ENCODE peak calls at places on chromosomes 16 and 17, in five cellular contexts. One of them, this sample, is unnamed.

GRCh38 chr17:27504188-27504995 is 48.1 kb downstream of the KSR1 start:
- DNase-seq in transverse colon: no peak
- DNase-seq in sigmoid colon: no peak
- DNase-seq in A549: no peak
- DNase-seq in keratinocyte: no peak
- DNase-seq in this sample: no peak

GRCh38 chr17:72025113-72025512 is 95.7 kb upstream of the SOX9 start:
- DNase-seq in transverse colon: no peak
- DNase-seq in A549: no peak
- DNase-seq in keratinocyte: no peak
- DNase-seq in sigmoid colon: no peak
- DNase-seq in this sample: no peak

GRCh38 chr16:11399261-11399831 is 54.1 kb downstream of the RMI2 start:
- DNase-seq in A549: no peak
- DNase-seq in keratinocyte: no peak
- DNase-seq in transverse colon: no peak
- DNase-seq in sigmoid colon: peak; percentile 51
- DNase-seq in this sample: peak; percentile 58

GRCh38 chr17:44788139-44788538 is 29.4 kb downstream of the ADAM11 start:
- DNase-seq in keratinocyte: no peak
- DNase-seq in transverse colon: no peak
- DNase-seq in sigmoid colon: no peak
- DNase-seq in A549: no peak
- DNase-seq in this sample: peak; percentile 38

GRCh38 chr17:72575542-72576233 is 454.9 kb downstream of the SOX9 start:
- DNase-seq in A549: no peak
- DNase-seq in transverse colon: no peak
- DNase-seq in sigmoid colon: no peak
- DNase-seq in keratinocyte: no peak
- DNase-seq in this sample: no peak

GRCh38 chr16:31092330-31092729 is 2.3 kb downstream of the VKORC1 start:
- DNase-seq in transverse colon: no peak
- DNase-seq in sigmoid colon: no peak
- DNase-seq in keratinocyte: no peak
- DNase-seq in A549: no peak
- DNase-seq in this sample: no peak

GRCh38 chr17:59810894-59811153 is 81.9 kb downstream of the TUBD1 start:
- DNase-seq in A549: no peak
- DNase-seq in keratinocyte: no peak
- DNase-seq in transverse colon: no peak
- DNase-seq in sigmoid colon: no peak
- DNase-seq in this sample: no peak

GRCh38 chr17:47279062-47279801 is 25.6 kb downstream of the ITGB3 start:
- DNase-seq in keratinocyte: no peak
- DNase-seq in transverse colon: peak; percentile 56
- DNase-seq in sigmoid colon: peak; percentile 90
- DNase-seq in A549: no peak
- DNase-seq in this sample: peak; percentile 87

GRCh38 chr17:4516740-4517139 is 18.1 kb downstream of the SPNS2 start:
- DNase-seq in keratinocyte: no peak
- DNase-seq in sigmoid colon: no peak
- DNase-seq in transverse colon: no peak
- DNase-seq in A549: no peak
- DNase-seq in this sample: no peak

GRCh38 chr16:83095926-83096692 is 469.3 kb downstream of the CDH13 start:
- DNase-seq in transverse colon: no peak
- DNase-seq in keratinocyte: no peak
- DNase-seq in A549: no peak
- DNase-seq in sigmoid colon: no peak
- DNase-seq in this sample: no peak

GRCh38 chr17:39643271-39643670 is 6.3 kb downstream of the STARD3 start:
- DNase-seq in transverse colon: no peak
- DNase-seq in keratinocyte: no peak
- DNase-seq in sigmoid colon: no peak
- DNase-seq in A549: no peak
- DNase-seq in this sample: no peak

GRCh38 chr16:74455213-74455612 is 33.9 kb upstream of the CLEC18B start:
- DNase-seq in A549: no peak
- DNase-seq in transverse colon: no peak
- DNase-seq in keratinocyte: peak; percentile 21
- DNase-seq in sigmoid colon: no peak
- DNase-seq in this sample: no peak

GRCh38 chr17:47238321-47239010 is 15.2 kb upstream of the ITGB3 start:
- DNase-seq in keratinocyte: no peak
- DNase-seq in A549: no peak
- DNase-seq in transverse colon: no peak
- DNase-seq in sigmoid colon: no peak
- DNase-seq in this sample: no peak

GRCh38 chr16:86480444-86480843 is 29.9 kb upstream of the FOXF1 start:
- DNase-seq in keratinocyte: no peak
- DNase-seq in sigmoid colon: no peak
- DNase-seq in transverse colon: no peak
- DNase-seq in A549: no peak
- DNase-seq in this sample: no peak

GRCh38 chr16:73753931-73754330 is 542.7 kb upstream of the PSMD7 start:
- DNase-seq in transverse colon: no peak
- DNase-seq in keratinocyte: no peak
- DNase-seq in sigmoid colon: no peak
- DNase-seq in A549: no peak
- DNase-seq in this sample: no peak

GRCh38 chr16:73047536-73048291 is at the start of gene ZFHX3:
- DNase-seq in transverse colon: peak; percentile 79
- DNase-seq in sigmoid colon: peak; percentile 90
- DNase-seq in A549: no peak
- DNase-seq in keratinocyte: no peak
- DNase-seq in this sample: peak; percentile 91

GRCh38 chr16:67155305-67156145 is 4.2 kb downstream of the TRADD start:
- DNase-seq in keratinocyte: no peak
- DNase-seq in A549: peak; percentile 79
- DNase-seq in sigmoid colon: peak; percentile 85
- DNase-seq in transverse colon: peak; percentile 80
- DNase-seq in this sample: peak; percentile 91

GRCh38 chr17:69501591-69502468 is 87.3 kb downstream of the MAP2K6 start:
- DNase-seq in transverse colon: peak; percentile 47
- DNase-seq in A549: peak; percentile 37
- DNase-seq in sigmoid colon: no peak
- DNase-seq in keratinocyte: no peak
- DNase-seq in this sample: no peak

GRCh38 chr17:40953876-40954275 is 12.9 kb downstream of the KRT39 start:
- DNase-seq in A549: no peak
- DNase-seq in keratinocyte: peak; percentile 55
- DNase-seq in sigmoid colon: no peak
- DNase-seq in transverse colon: no peak
- DNase-seq in this sample: no peak

GRCh38 chr17:17493249-17493985 is 2.8 kb downstream of the RASD1 start:
- DNase-seq in keratinocyte: no peak
- DNase-seq in sigmoid colon: peak; percentile 60
- DNase-seq in transverse colon: peak; percentile 59
- DNase-seq in A549: no peak
- DNase-seq in this sample: peak; percentile 82

GRCh38 chr17:17492562-17492961 is 3.6 kb downstream of the RASD1 start:
- DNase-seq in keratinocyte: no peak
- DNase-seq in sigmoid colon: peak; percentile 26
- DNase-seq in transverse colon: no peak
- DNase-seq in A549: no peak
- DNase-seq in this sample: no peak

GRCh38 chr17:17495448-17496188 is 577 bp downstream of the RASD1 start:
- DNase-seq in transverse colon: peak; percentile 33
- DNase-seq in keratinocyte: no peak
- DNase-seq in sigmoid colon: peak; percentile 80
- DNase-seq in A549: no peak
- DNase-seq in this sample: peak; percentile 88

GRCh38 chr17:17494499-17495447 is 1.4 kb downstream of the RASD1 start:
- DNase-seq in transverse colon: peak; percentile 50
- DNase-seq in keratinocyte: no peak
- DNase-seq in A549: no peak
- DNase-seq in sigmoid colon: peak; percentile 79
- DNase-seq in this sample: peak; percentile 85

DNA sequence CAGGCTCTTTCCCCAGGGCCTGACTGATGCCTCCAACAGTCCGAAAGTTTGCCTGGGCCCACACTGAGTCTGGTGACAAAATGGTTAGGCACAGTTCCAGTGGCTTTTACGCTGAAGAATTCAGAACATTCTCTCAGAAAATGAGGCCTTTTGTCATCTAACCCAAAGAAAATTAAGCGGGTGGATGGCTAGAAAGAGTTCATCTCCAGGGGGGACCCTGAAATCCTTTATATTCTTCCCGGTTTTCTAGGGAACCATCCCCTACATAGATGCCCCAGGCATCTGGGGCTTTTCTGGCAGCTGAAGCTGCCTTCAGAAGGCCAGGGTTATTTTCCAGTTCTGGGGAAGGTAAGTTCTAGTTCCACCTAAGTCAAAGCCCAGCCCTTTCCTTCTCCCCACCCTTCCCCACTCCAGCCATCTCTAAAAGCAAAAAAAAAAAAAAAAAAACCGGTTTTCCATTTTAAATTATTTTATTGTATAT is 2.2 kb downstream of the RASD1 start:
- DNase-seq in A549: no peak
- DNase-seq in keratinocyte: no peak
- DNase-seq in transverse colon: no peak
- DNase-seq in sigmoid colon: peak; percentile 12
- DNase-seq in this sample: no peak
- H3K27ac ChIP-seq in A549: no peak overlapping the region
- H3K27ac ChIP-seq in keratinocyte: no peak overlapping the region
- H3K27ac ChIP-seq in transverse colon: peak overlapping the region; percentile 45
- H3K27ac ChIP-seq in sigmoid colon: no peak overlapping the region
- H3K27ac ChIP-seq in this sample: peak overlapping the region; percentile 71

DNA sequence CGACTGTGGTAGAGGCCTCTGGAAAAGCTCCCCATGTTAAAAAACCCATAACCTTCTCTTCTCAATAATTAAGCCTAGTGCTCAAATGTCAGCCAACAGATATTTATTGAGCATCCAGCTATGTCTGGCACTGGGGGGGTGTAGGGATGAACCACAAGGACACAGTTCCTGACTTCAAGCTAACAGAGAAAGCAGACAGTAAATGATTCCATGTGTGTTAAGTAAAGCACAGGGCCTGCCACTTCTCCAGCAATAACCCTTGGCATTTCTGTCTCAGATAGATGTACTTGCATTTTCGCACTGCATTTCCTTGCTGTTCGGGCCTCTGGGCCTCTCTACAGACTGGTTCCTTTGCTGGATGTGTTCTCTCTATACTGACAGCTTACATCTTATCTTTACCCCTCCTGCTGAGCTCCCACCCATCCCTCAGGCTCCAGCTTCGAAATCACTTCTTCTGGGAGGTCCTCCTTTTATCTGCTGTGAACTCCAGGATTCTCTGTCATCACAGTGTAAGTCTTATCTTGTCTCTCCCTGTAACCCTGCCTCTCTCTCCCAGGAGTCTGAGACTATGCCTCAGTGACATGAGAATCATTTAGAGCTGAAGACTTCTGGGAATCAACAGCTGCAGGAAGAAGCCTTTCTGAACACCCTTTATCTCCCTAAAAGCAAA is 148.0 kb upstream of the HS3ST3A1 start:
- DNase-seq in transverse colon: no peak
- DNase-seq in keratinocyte: no peak
- DNase-seq in sigmoid colon: no peak
- DNase-seq in A549: no peak
- DNase-seq in this sample: no peak
- H3K27ac ChIP-seq in transverse colon: no peak overlapping the region
- H3K27ac ChIP-seq in keratinocyte: no peak overlapping the region
- H3K27ac ChIP-seq in sigmoid colon: no peak overlapping the region
- H3K27ac ChIP-seq in A549: no peak overlapping the region
- H3K27ac ChIP-seq in this sample: no peak overlapping the region

GRCh38 chr16:88888057-88888777 is 21.8 kb upstream of the PABPN1L start:
- DNase-seq in keratinocyte: no peak
- DNase-seq in sigmoid colon: no peak
- DNase-seq in transverse colon: no peak
- DNase-seq in A549: no peak
- DNase-seq in this sample: no peak

GRCh38 chr16:88884569-88885271 is 18.3 kb upstream of the PABPN1L start:
- DNase-seq in sigmoid colon: no peak
- DNase-seq in keratinocyte: no peak
- DNase-seq in transverse colon: no peak
- DNase-seq in A549: no peak
- DNase-seq in this sample: no peak

GRCh38 chr16:88885693-88886253 is 19.3 kb upstream of the PABPN1L start:
- DNase-seq in keratinocyte: no peak
- DNase-seq in sigmoid colon: no peak
- DNase-seq in A549: no peak
- DNase-seq in transverse colon: no peak
- DNase-seq in this sample: no peak

GRCh38 chr16:88886915-88887521 is 20.6 kb upstream of the PABPN1L start:
- DNase-seq in transverse colon: peak; percentile 65
- DNase-seq in sigmoid colon: peak; percentile 96
- DNase-seq in A549: no peak
- DNase-seq in keratinocyte: no peak
- DNase-seq in this sample: peak; percentile 94

DNA sequence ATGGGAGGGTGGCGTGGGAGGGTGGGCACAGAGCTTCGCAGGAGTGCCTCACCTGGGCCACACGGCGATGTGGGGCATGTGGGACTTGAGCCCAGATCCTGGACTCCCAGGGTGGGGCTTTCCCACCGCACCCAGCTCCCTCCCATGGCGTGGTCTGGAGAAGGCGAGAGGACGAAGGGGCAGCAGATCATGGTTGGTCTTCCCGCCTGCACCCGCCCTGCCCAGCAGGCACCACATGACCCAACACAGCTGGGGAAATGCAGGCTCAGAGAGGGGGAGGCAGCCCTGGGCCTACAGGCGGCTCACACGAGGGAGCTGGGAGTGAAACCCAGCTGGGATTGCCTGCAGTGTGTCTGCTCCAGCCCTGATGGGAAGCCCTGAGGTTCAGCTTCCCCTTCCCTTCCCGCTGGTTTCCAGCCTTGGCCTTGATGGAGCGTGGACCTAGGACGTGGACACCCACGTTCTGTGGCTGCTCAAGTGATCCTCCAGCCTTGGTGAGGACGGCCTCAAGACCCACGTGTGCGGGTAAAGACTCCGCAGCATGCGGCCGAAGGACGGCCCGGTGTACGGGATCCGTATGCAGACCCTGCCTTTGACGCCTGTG is 20.0 kb upstream of the PABPN1L start:
- DNase-seq in transverse colon: no peak
- DNase-seq in sigmoid colon: no peak
- DNase-seq in keratinocyte: no peak
- DNase-seq in A549: no peak
- DNase-seq in this sample: no peak
- H3K27ac ChIP-seq in transverse colon: peak overlapping the region; percentile 19
- H3K27ac ChIP-seq in sigmoid colon: peak overlapping the region; percentile 45
- H3K27ac ChIP-seq in keratinocyte: no peak overlapping the region
- H3K27ac ChIP-seq in A549: no peak overlapping the region
- H3K27ac ChIP-seq in this sample: no peak overlapping the region

DNA sequence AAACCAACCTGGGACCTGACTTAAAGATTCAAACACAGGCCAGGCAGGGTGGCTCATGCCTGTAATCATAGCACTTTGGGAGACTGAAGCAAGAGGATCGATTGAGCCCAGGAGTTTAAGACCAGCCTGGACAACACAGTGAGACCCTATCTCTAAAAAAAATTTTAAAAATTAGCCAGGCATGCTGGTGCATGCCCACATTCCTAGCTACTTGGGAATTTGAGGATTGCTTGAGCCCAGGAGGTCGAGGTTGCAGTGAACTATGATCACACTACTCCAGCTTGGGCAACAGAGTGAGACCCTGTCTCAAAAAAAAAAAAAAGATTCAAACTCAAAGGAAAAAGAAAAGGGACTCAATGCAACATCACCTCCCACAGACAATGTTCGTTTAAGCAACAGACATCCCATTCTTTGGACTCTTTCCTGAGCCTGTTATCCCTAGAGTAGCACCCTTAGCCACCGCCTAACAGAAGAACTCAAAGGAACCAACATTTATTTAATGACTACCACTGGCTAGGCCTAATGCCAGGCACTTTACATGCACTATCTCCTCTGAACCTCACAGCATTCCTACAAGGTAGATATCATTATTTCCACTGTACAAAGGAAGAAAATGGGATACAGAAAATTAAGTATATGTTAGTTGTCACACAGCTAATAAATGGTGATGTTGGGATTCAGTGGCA is 12.7 kb downstream of the MYO18A start:
- DNase-seq in A549: no peak
- DNase-seq in transverse colon: no peak
- DNase-seq in sigmoid colon: no peak
- DNase-seq in keratinocyte: no peak
- DNase-seq in this sample: no peak
- H3K27ac ChIP-seq in A549: peak overlapping the region; percentile 1
- H3K27ac ChIP-seq in transverse colon: no peak overlapping the region
- H3K27ac ChIP-seq in sigmoid colon: no peak overlapping the region
- H3K27ac ChIP-seq in keratinocyte: no peak overlapping the region
- H3K27ac ChIP-seq in this sample: no peak overlapping the region